ENCODE peak calls at places on chromosomes 7 and 10, in eight cellular contexts. One of them, this sample, is unnamed.

GRCh38 chr7:128408709-128409434 is 910 bp downstream of the IMPDH1 start:
- DNase-seq in breast epithelium: no peak
- DNase-seq in heart left ventricle: no peak
- DNase-seq in endothelial cell of umbilical vein: no peak
- DNase-seq in ovary: peak; percentile 62
- DNase-seq in IMR-90: peak; percentile 31
- DNase-seq in Peyer's patch: no peak
- DNase-seq in A549: no peak
- DNase-seq in this sample: no peak

GRCh38 chr7:78607099-78607498 is 808.5 kb downstream of the PHTF2 start:
- DNase-seq in Peyer's patch: no peak
- DNase-seq in A549: peak; percentile 5
- DNase-seq in endothelial cell of umbilical vein: no peak
- DNase-seq in breast epithelium: no peak
- DNase-seq in ovary: no peak
- DNase-seq in heart left ventricle: no peak
- DNase-seq in IMR-90: no peak
- DNase-seq in this sample: peak; percentile 17

GRCh38 chr10:33422779-33423520 is 88.5 kb upstream of the NRP1 start:
- DNase-seq in breast epithelium: no peak
- DNase-seq in Peyer's patch: no peak
- DNase-seq in A549: no peak
- DNase-seq in ovary: no peak
- DNase-seq in IMR-90: no peak
- DNase-seq in endothelial cell of umbilical vein: no peak
- DNase-seq in heart left ventricle: no peak
- DNase-seq in this sample: peak; percentile 85

GRCh38 chr7:159142204-159142603 is 2.5 kb downstream of the VIPR2 start:
- DNase-seq in A549: no peak
- DNase-seq in endothelial cell of umbilical vein: no peak
- DNase-seq in heart left ventricle: no peak
- DNase-seq in ovary: no peak
- DNase-seq in Peyer's patch: no peak
- DNase-seq in breast epithelium: no peak
- DNase-seq in IMR-90: no peak
- DNase-seq in this sample: no peak

GRCh38 chr10:28951484-28951883 is 274.2 kb downstream of the BAMBI start:
- DNase-seq in endothelial cell of umbilical vein: no peak
- DNase-seq in breast epithelium: no peak
- DNase-seq in A549: no peak
- DNase-seq in Peyer's patch: no peak
- DNase-seq in ovary: no peak
- DNase-seq in heart left ventricle: no peak
- DNase-seq in IMR-90: no peak
- DNase-seq in this sample: no peak

GRCh38 chr7:41169307-41169706 is 533.6 kb downstream of the INHBA start:
- DNase-seq in heart left ventricle: no peak
- DNase-seq in endothelial cell of umbilical vein: peak; percentile 65
- DNase-seq in A549: no peak
- DNase-seq in breast epithelium: no peak
- DNase-seq in Peyer's patch: no peak
- DNase-seq in IMR-90: peak; percentile 36
- DNase-seq in ovary: no peak
- DNase-seq in this sample: no peak

GRCh38 chr10:3226960-3227724 is 54.6 kb upstream of the PITRM1 start:
- DNase-seq in A549: peak; percentile 60
- DNase-seq in IMR-90: peak; percentile 79
- DNase-seq in breast epithelium: no peak
- DNase-seq in heart left ventricle: no peak
- DNase-seq in ovary: no peak
- DNase-seq in Peyer's patch: no peak
- DNase-seq in endothelial cell of umbilical vein: no peak
- DNase-seq in this sample: no peak

GRCh38 chr10:16845248-16845647 is 28.0 kb upstream of the RSU1 start:
- DNase-seq in IMR-90: no peak
- DNase-seq in A549: no peak
- DNase-seq in heart left ventricle: no peak
- DNase-seq in Peyer's patch: no peak
- DNase-seq in breast epithelium: no peak
- DNase-seq in endothelial cell of umbilical vein: peak; percentile 21
- DNase-seq in ovary: peak; percentile 55
- DNase-seq in this sample: no peak

GRCh38 chr10:44752451-44753441 is 158.4 kb upstream of the TMEM72 start:
- DNase-seq in A549: peak; percentile 11
- DNase-seq in breast epithelium: no peak
- DNase-seq in Peyer's patch: no peak
- DNase-seq in heart left ventricle: no peak
- DNase-seq in endothelial cell of umbilical vein: peak; percentile 80
- DNase-seq in ovary: no peak
- DNase-seq in IMR-90: peak; percentile 95
- DNase-seq in this sample: peak; percentile 34

GRCh38 chr7:44767134-44767911 is 18.7 kb downstream of the ZMIZ2 start:
- DNase-seq in Peyer's patch: no peak
- DNase-seq in ovary: no peak
- DNase-seq in IMR-90: no peak
- DNase-seq in heart left ventricle: no peak
- DNase-seq in endothelial cell of umbilical vein: no peak
- DNase-seq in breast epithelium: no peak
- DNase-seq in A549: no peak
- DNase-seq in this sample: peak; percentile 59

GRCh38 chr10:79060641-79061255 is 8.0 kb upstream of the ZMIZ1 start:
- DNase-seq in IMR-90: no peak
- DNase-seq in breast epithelium: peak; percentile 7
- DNase-seq in endothelial cell of umbilical vein: no peak
- DNase-seq in heart left ventricle: peak; percentile 18
- DNase-seq in ovary: peak; percentile 16
- DNase-seq in A549: no peak
- DNase-seq in Peyer's patch: no peak
- DNase-seq in this sample: peak; percentile 10

GRCh38 chr7:32481921-32482320 is 8.3 kb downstream of the LSM5 start:
- DNase-seq in breast epithelium: no peak
- DNase-seq in IMR-90: no peak
- DNase-seq in heart left ventricle: no peak
- DNase-seq in endothelial cell of umbilical vein: no peak
- DNase-seq in Peyer's patch: no peak
- DNase-seq in ovary: no peak
- DNase-seq in A549: no peak
- DNase-seq in this sample: peak; percentile 26

GRCh38 chr7:157253850-157254249 is 83.0 kb upstream of the DNAJB6 start:
- DNase-seq in A549: peak; percentile 35
- DNase-seq in endothelial cell of umbilical vein: no peak
- DNase-seq in IMR-90: no peak
- DNase-seq in ovary: no peak
- DNase-seq in heart left ventricle: peak; percentile 73
- DNase-seq in breast epithelium: peak; percentile 84
- DNase-seq in Peyer's patch: no peak
- DNase-seq in this sample: peak; percentile 90

GRCh38 chr7:139618482-139619366 is 95.2 kb downstream of the CLEC2L start:
- DNase-seq in Peyer's patch: peak; percentile 32
- DNase-seq in breast epithelium: no peak
- DNase-seq in IMR-90: peak; percentile 41
- DNase-seq in heart left ventricle: no peak
- DNase-seq in A549: peak; percentile 57
- DNase-seq in ovary: peak; percentile 43
- DNase-seq in endothelial cell of umbilical vein: peak; percentile 36
- DNase-seq in this sample: peak; percentile 38

GRCh38 chr10:77360121-77360520 is 277.5 kb downstream of the KCNMA1 start:
- DNase-seq in ovary: no peak
- DNase-seq in Peyer's patch: no peak
- DNase-seq in heart left ventricle: no peak
- DNase-seq in breast epithelium: no peak
- DNase-seq in IMR-90: peak; percentile 52
- DNase-seq in endothelial cell of umbilical vein: no peak
- DNase-seq in A549: no peak
- DNase-seq in this sample: no peak

GRCh38 chr7:1847260-1848001 is 177.4 kb downstream of the ELFN1 start:
- DNase-seq in breast epithelium: no peak
- DNase-seq in Peyer's patch: no peak
- DNase-seq in A549: no peak
- DNase-seq in heart left ventricle: peak; percentile 55
- DNase-seq in endothelial cell of umbilical vein: no peak
- DNase-seq in IMR-90: no peak
- DNase-seq in ovary: peak; percentile 1
- DNase-seq in this sample: no peak

GRCh38 chr10:88385601-88386203 is 197.4 kb downstream of the RNLS start:
- DNase-seq in endothelial cell of umbilical vein: no peak
- DNase-seq in A549: peak; percentile 70
- DNase-seq in ovary: peak; percentile 16
- DNase-seq in breast epithelium: peak; percentile 33
- DNase-seq in heart left ventricle: peak; percentile 60
- DNase-seq in Peyer's patch: peak; percentile 82
- DNase-seq in IMR-90: no peak
- DNase-seq in this sample: peak; percentile 87
- H3K4me3 ChIP-seq in endothelial cell of umbilical vein: no peak overlapping the region
- H3K4me3 ChIP-seq in A549: peak overlapping the region; percentile 29
- H3K4me3 ChIP-seq in ovary: no peak overlapping the region
- H3K4me3 ChIP-seq in breast epithelium: peak overlapping the region; percentile 47
- H3K4me3 ChIP-seq in heart left ventricle: no peak overlapping the region
- H3K4me3 ChIP-seq in Peyer's patch: peak overlapping the region; percentile 28
- H3K4me3 ChIP-seq in IMR-90: no peak overlapping the region
- H3K4me3 ChIP-seq in this sample: no peak overlapping the region

DNA sequence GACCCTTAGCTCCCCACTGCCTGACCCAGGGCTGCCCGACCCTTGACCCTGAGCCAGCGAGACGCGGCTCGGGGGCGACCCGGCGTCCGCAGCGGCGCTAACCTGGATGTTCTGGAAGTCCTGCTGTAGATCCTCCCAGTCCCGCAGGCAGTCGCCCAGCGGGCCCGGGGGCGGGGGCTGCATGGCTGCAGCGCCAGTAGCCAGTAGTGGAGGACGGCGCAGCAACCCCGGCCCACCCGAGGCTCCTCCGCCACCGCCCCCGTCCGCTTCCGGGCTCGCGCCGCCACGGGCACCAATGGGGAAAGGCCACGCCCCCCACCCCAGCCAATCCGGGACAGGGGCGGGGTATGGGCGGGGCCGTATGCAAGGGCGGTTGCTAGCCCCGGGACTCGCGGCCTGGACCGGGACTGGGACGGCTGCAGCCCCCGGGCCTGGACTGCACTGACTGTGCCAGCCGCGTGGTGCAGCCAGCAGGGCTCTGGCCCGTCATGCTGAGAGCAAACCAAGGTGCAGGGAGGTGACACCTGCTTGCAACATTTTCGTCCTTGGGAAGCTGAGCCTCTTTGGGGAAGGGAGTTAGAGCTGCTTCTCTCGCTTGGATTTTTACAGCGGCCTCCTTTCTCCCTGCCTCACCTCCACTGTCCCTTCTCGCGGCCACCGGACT is at the start of gene TMEM120A:
- DNase-seq in breast epithelium: peak; percentile 90
- DNase-seq in ovary: peak; percentile 98
- DNase-seq in heart left ventricle: peak; percentile 99
- DNase-seq in endothelial cell of umbilical vein: peak; percentile 95
- DNase-seq in Peyer's patch: peak; percentile 97
- DNase-seq in IMR-90: peak; percentile 87
- DNase-seq in A549: peak; percentile 87
- DNase-seq in this sample: peak; percentile 96
- TF ChIP-seq POLR2A in breast epithelium: peak; percentile 6
- TF ChIP-seq POLR2A in ovary: peak; percentile 79
- TF ChIP-seq POLR2A in heart left ventricle: peak; percentile 46
- TF ChIP-seq POLR2A in endothelial cell of umbilical vein: peak; percentile 78
- TF ChIP-seq POLR2A in Peyer's patch: peak; percentile 91
- TF ChIP-seq POLR2A in IMR-90: peak; percentile 69
- TF ChIP-seq POLR2A in A549: peak; percentile 76
- TF ChIP-seq POLR2A in this sample: peak; percentile 88

GRCh38 chr7:3649250-3649649 is 348.2 kb downstream of the SDK1 start:
- DNase-seq in endothelial cell of umbilical vein: no peak
- DNase-seq in IMR-90: peak; percentile 25
- DNase-seq in A549: peak; percentile 16
- DNase-seq in heart left ventricle: no peak
- DNase-seq in Peyer's patch: no peak
- DNase-seq in breast epithelium: no peak
- DNase-seq in ovary: no peak
- DNase-seq in this sample: no peak
- TF ChIP-seq CTCF in endothelial cell of umbilical vein: peak; percentile 14
- TF ChIP-seq CTCF in IMR-90: peak; percentile 15
- TF ChIP-seq CTCF in A549: no peak
- TF ChIP-seq CTCF in heart left ventricle: no peak
- TF ChIP-seq CTCF in Peyer's patch: no peak
- TF ChIP-seq CTCF in breast epithelium: no peak
- TF ChIP-seq CTCF in ovary: no peak
- TF ChIP-seq CTCF in this sample: peak; percentile 28

GRCh38 chr10:133128126-133129081 is 31.6 kb upstream of the KNDC1 start:
- DNase-seq in IMR-90: no peak
- DNase-seq in A549: no peak
- DNase-seq in heart left ventricle: peak; percentile 47
- DNase-seq in ovary: peak; percentile 16
- DNase-seq in breast epithelium: no peak
- DNase-seq in Peyer's patch: no peak
- DNase-seq in endothelial cell of umbilical vein: no peak
- DNase-seq in this sample: peak; percentile 7
- H3K4me3 ChIP-seq in IMR-90: no peak overlapping the region
- H3K4me3 ChIP-seq in A549: no peak overlapping the region
- H3K4me3 ChIP-seq in heart left ventricle: no peak overlapping the region
- H3K4me3 ChIP-seq in ovary: no peak overlapping the region
- H3K4me3 ChIP-seq in breast epithelium: no peak overlapping the region
- H3K4me3 ChIP-seq in Peyer's patch: no peak overlapping the region
- H3K4me3 ChIP-seq in endothelial cell of umbilical vein: no peak overlapping the region
- H3K4me3 ChIP-seq in this sample: no peak overlapping the region

GRCh38 chr7:101856488-101857357 is 39.3 kb downstream of the CUX1 start:
- DNase-seq in breast epithelium: peak; percentile 76
- DNase-seq in heart left ventricle: peak; percentile 93
- DNase-seq in A549: peak; percentile 99
- DNase-seq in Peyer's patch: peak; percentile 92
- DNase-seq in endothelial cell of umbilical vein: peak; percentile 86
- DNase-seq in ovary: peak; percentile 81
- DNase-seq in IMR-90: peak; percentile 88
- DNase-seq in this sample: peak; percentile 81
- TF ChIP-seq POLR2A in breast epithelium: no peak
- TF ChIP-seq POLR2A in heart left ventricle: no peak
- TF ChIP-seq POLR2A in A549: no peak
- TF ChIP-seq POLR2A in Peyer's patch: peak; percentile 34
- TF ChIP-seq POLR2A in endothelial cell of umbilical vein: peak; percentile 40
- TF ChIP-seq POLR2A in ovary: no peak
- TF ChIP-seq POLR2A in IMR-90: no peak
- TF ChIP-seq POLR2A in this sample: no peak

DNA sequence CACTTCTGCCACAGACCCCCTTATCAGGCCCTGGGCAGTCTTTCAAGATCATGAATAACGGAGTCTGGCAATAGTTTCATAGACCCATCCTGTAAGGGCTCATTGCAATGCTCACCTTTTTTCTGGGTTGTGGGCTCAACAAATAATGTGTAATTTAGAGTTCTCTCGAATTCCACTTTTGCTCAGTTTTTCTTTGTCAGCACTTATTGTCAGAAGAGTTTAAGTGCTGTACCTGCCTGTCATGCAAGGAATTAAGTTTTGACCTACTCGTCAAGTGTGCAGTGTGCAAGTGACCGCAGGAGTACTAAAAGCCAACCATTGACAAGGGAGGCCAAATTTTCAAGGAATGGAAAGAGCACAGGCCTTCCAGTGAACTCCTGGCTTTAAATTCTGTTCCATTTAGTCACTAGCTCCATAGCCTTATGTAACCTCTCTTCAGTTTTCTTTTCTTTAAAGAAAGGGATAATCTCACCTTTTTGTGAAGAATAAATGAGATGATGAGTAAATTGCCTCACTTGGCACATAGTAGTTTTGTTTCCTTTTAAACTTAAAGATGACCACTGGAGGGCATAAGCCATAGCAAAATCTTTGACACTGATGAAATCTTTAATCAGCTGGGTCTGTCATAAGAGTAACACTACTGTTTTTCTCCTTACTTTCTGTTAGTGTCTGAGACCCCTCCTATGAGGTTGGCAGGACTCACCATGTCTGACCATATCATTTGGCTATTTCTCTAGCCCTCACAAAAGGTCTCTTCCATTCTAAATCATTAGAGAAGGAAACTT is 313.3 kb downstream of the TYW1 start:
- DNase-seq in A549: no peak
- DNase-seq in endothelial cell of umbilical vein: no peak
- DNase-seq in ovary: no peak
- DNase-seq in IMR-90: no peak
- DNase-seq in heart left ventricle: no peak
- DNase-seq in breast epithelium: no peak
- DNase-seq in Peyer's patch: no peak
- DNase-seq in this sample: no peak
- TF ChIP-seq CTCF in A549: no peak
- TF ChIP-seq CTCF in endothelial cell of umbilical vein: no peak
- TF ChIP-seq CTCF in ovary: no peak
- TF ChIP-seq CTCF in IMR-90: no peak
- TF ChIP-seq CTCF in heart left ventricle: no peak
- TF ChIP-seq CTCF in breast epithelium: no peak
- TF ChIP-seq CTCF in Peyer's patch: no peak
- TF ChIP-seq CTCF in this sample: no peak